ENCODE peak calls at places on chromosomes 5 and 9, in seven cellular contexts. E is naive thymus-derived CD4-positive, alpha-beta T cell; A is lung; M is IMR-90; W is A673; B is spleen; T is PC-9. K is an unnamed sample.
A peak's percentile ranks its signal among the peaks of the same experiment; 100 is the strongest.

GRCh38 chr5:72559866-72560766 is 52.9 kb upstream of the ZNF366 start:
- DNase-seq in E (no peak), A (no peak), M (no peak), W (no peak), B (no peak), T (no peak), K (no peak)

GRCh38 chr9:125681086-125681622 is 25.9 kb downstream of the MAPKAP1 start:
- DNase-seq in E (no peak), A (no peak), M (no peak), W (no peak), B (no peak), T (no peak), K (no peak)

GRCh38 chr9:107976767-107977166 is 487.2 kb upstream of the KLF4 start:
- DNase-seq in E (no peak), A (peak; percentile 45), M (no peak), W (no peak), B (peak; percentile 69), T (no peak), K (no peak)

GRCh38 chr5:149707097-149707496 is 23.0 kb upstream of the PPARGC1B start:
- DNase-seq in E (no peak), A (no peak), M (no peak), W (no peak), B (no peak), T (no peak), K (no peak)

GRCh38 chr9:89189215-89189614 is 10.6 kb upstream of the SHC3 start:
- DNase-seq in E (no peak), A (no peak), M (no peak), W (no peak), B (no peak), T (no peak), K (no peak)

GRCh38 chr5:109759304-109759703 is 69.6 kb downstream of the MAN2A1 start:
- DNase-seq in E (no peak), A (no peak), M (peak; percentile 60), W (peak; percentile 72), B (no peak), T (no peak), K (no peak)

GRCh38 chr9:132181796-132182521 is 20.1 kb downstream of the NTNG2 start:
- DNase-seq in E (no peak), A (no peak), M (peak; percentile 13), W (peak; percentile 91), B (no peak), T (no peak), K (no peak)

GRCh38 chr9:88932766-88933165 is 58.5 kb upstream of the S1PR3 start:
- DNase-seq in E (no peak), A (no peak), M (no peak), W (no peak), B (no peak), T (no peak), K (no peak)

GRCh38 chr5:38258319-38259061 is at the start of gene EGFLAM:
- DNase-seq in E (no peak), A (no peak), M (no peak), W (peak; percentile 37), B (no peak), T (no peak), K (no peak)

GRCh38 chr5:91787718-91788117 is 404.6 kb upstream of the ARRDC3 start:
- DNase-seq in E (no peak), A (no peak), M (no peak), W (peak; percentile 6), B (no peak), T (no peak), K (no peak)

GRCh38 chr9:114499528-114499927 is 5.7 kb downstream of the WHRN start:
- DNase-seq in E (no peak), A (no peak), M (no peak), W (no peak), B (no peak), T (no peak), K (no peak)

GRCh38 chr5:1004598-1005361 is 3.8 kb upstream of the NKD2 start:
- DNase-seq in E (peak; percentile 48), A (peak; percentile 57), M (peak; percentile 16), W (peak; percentile 85), B (peak; percentile 86), T (peak; percentile 57), K (no peak)

GRCh38 chr9:29422445-29422844 is 1849.2 kb upstream of the C9orf72 start:
- DNase-seq in E (no peak), A (no peak), M (no peak), W (no peak), B (no peak), T (no peak), K (peak; percentile 1)

GRCh38 chr9:97930972-97931371 is 7.0 kb downstream of the HEMGN start:
- DNase-seq in E (no peak), A (no peak), M (no peak), W (no peak), B (no peak), T (no peak), K (no peak)

GRCh38 chr5:127858116-127858784 is 155.1 kb downstream of the CCDC192 start:
- DNase-seq in E (no peak), A (no peak), M (no peak), W (no peak), B (no peak), T (no peak), K (no peak)

GRCh38 chr9:138066049-138066448 is 188.5 kb downstream of the CACNA1B start:
- DNase-seq in E (no peak), A (no peak), M (no peak), W (no peak), B (peak; percentile 40), T (no peak), K (no peak)

GRCh38 chr5:636951-637350 is 24.8 kb downstream of the CEP72 start:
- DNase-seq in E (no peak), A (no peak), M (no peak), W (no peak), B (peak; percentile 43), T (no peak), K (no peak)

GRCh38 chr5:151663617-151664322 is 22.9 kb downstream of the SPARC start:
- DNase-seq in E (no peak), A (no peak), M (no peak), W (no peak), B (no peak), T (no peak), K (peak; percentile 70)

DNA sequence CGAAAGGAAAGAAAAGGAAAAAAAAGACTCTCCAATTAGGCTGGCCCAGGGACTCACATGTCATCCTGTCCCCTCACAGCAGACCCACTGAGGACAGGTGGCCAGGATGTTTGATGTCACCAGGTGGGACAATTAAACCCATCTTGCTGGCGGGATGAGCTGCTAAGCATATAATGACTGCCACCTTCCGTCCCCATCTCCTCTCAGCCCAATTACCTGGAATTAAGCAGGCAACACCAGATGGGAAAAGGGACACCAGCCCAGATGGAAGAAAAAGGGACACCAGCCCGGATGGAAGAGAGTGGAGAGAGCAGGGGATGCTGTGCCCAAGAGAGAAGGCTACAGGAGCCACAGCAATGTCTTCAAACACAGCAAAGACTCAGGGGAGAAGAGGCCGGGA is 116.6 kb upstream of the SARDH start:
- DNase-seq in E (no peak), A (no peak), M (no peak), W (no peak), B (no peak), T (no peak), K (no peak)
- H3K27ac ChIP-seq in E (no peak overlapping the region), A (no peak overlapping the region), M (peak overlapping the region; percentile 48), W (no peak overlapping the region), B (peak overlapping the region; percentile 86), T (peak overlapping the region; percentile 94), K (no peak overlapping the region)

GRCh38 chr9:80650964-80651555 is 1038.3 kb downstream of the TLE1 start:
- DNase-seq in E (no peak), A (no peak), M (peak; percentile 84), W (no peak), B (no peak), T (no peak), K (no peak)
- H3K27ac ChIP-seq in E (no peak overlapping the region), A (no peak overlapping the region), M (no peak overlapping the region), W (no peak overlapping the region), B (no peak overlapping the region), T (no peak overlapping the region), K (no peak overlapping the region)

DNA sequence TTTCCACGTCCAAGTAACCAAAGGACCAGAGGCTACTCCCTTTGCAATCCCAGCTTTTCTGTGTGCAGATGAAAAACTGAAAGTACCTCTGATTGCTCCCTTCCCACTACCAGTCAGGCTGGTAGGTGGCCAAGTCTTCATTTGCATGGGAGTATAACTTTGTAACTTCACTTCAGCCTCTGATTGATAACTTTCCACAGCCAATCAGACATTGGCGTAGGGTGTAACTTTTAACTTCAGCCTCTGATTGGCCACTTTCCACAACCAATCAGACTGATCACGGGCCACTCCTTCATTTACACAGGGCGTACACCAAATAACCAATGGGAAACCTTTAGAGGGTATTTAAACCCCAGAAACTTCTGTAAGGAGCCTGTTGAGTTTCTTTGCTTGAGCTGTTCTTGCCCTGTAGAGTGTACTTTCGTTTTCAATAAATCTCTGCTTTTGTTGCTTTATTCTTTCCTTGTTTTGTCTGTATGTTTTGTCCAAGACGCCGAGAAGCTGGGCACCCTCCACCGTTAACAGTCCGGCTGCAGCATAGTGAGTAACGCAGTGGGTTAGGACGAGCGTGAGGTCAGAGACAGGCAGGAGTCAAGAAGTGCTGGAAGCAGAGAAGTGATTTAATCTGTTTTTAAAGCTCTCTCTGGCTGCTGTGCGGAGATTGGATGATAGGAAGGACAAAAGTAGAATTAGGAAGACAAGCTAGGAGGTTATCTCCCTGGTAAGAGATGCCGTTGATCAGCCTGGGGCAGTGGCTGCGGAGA is 3.5 kb upstream of the EXOSC2 start:
- DNase-seq in E (no peak), A (peak; percentile 86), M (peak; percentile 94), W (peak; percentile 97), B (no peak), T (peak; percentile 83), K (no peak)
- H3K27ac ChIP-seq in E (no peak overlapping the region), A (no peak overlapping the region), M (peak overlapping the region; percentile 35), W (peak overlapping the region; percentile 78), B (peak overlapping the region; percentile 40), T (peak overlapping the region; percentile 29), K (no peak overlapping the region)

GRCh38 chr5:181166812-181167733 is 19.7 kb downstream of the OR2V2 start:
- DNase-seq in E (no peak), A (no peak), M (no peak), W (no peak), B (no peak), T (no peak), K (no peak)

GRCh38 chr5:181170996-181171395 is 23.6 kb downstream of the OR2V2 start:
- DNase-seq in E (no peak), A (no peak), M (peak; percentile 37), W (no peak), B (no peak), T (no peak), K (no peak)

GRCh38 chr5:181168595-181169118 is 21.3 kb downstream of the OR2V2 start:
- DNase-seq in E (no peak), A (no peak), M (no peak), W (no peak), B (no peak), T (no peak), K (no peak)

GRCh38 chr5:181170237-181170830 is 22.9 kb downstream of the OR2V2 start:
- DNase-seq in E (no peak), A (no peak), M (no peak), W (no peak), B (no peak), T (no peak), K (no peak)

DNA sequence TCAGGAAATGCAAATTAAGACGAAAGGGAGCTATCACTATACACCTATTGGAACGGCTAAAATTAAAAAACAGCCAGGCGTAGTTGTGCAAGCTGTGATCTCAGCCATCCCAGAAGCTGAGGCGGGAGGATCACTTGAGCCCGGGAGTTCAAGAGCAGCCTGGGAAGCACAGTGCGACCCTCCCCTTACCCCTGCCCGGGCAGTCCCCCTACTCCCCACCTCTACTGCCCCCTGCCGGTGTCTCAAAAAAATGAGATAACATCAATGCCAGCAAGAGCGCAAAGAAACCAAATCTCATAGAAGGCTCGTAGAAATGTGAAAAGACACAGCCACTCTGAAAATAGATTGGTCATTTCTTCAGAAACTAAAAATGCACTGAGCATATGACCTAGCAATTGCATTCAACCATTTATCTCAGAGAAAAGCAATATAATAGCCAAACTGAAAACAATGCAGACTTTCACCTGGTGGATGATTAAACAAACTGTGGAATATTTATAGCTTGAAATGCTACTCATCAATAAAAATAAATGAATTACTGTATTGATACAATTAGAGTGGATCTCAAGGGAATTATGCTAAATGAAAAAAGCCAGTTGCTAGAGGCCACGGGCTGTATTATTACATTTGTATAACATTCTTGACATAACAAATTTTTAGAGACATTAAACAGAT is 20.6 kb downstream of the OR2V2 start:
- DNase-seq in E (no peak), A (no peak), M (no peak), W (peak; percentile 49), B (no peak), T (no peak), K (peak; percentile 36)
- H3K27ac ChIP-seq in E (no peak overlapping the region), A (no peak overlapping the region), M (no peak overlapping the region), W (no peak overlapping the region), B (no peak overlapping the region), T (no peak overlapping the region), K (no peak overlapping the region)